ENCODE peak calls at places on chromosomes 12 and 14, in nine cellular contexts. E is NCI-H460, N is psoas muscle, Y is fibroblast of the aortic adventitia, L is iris pigment epithelial cell, O is hypothalamus, I is HTR-8/SVneo, K is progenitor cell of endocrine pancreas, U is cardiac fibroblast. C is an unnamed sample.

GRCh38 chr14:88961214-88961613 is 136.8 kb downstream of the TTC8 start:
- DNase-seq in I (no peak), U (no peak), O (no peak), K (no peak), N (no peak), Y (no peak), E (no peak), L (no peak), C (no peak)

GRCh38 chr14:59427653-59428578 is 37.3 kb downstream of the GPR135 start:
- DNase-seq in K (no peak), L (peak), U (peak), Y (peak), I (no peak), N (peak), O (no peak), E (no peak), C (no peak)

GRCh38 chr14:51482112-51482511 is 169.6 kb upstream of the FRMD6 start:
- DNase-seq in U (no peak), I (no peak), K (no peak), E (no peak), N (no peak), L (no peak), O (no peak), Y (no peak), C (no peak)

GRCh38 chr14:52051861-52052260 is 17.0 kb downstream of the NID2 start:
- DNase-seq in N (no peak), I (no peak), L (peak), Y (peak), K (no peak), O (no peak), U (peak), E (no peak), C (no peak)

GRCh38 chr14:50001999-50002925 is 109.4 kb downstream of the ARF6 start:
- DNase-seq in U (no peak), E (no peak), N (peak), Y (no peak), I (no peak), L (no peak), O (no peak), K (no peak), C (no peak)

GRCh38 chr12:115416869-115417268 is 732.9 kb upstream of the TBX3 start:
- DNase-seq in K (no peak), L (no peak), Y (no peak), I (no peak), E (no peak), N (no peak), O (no peak), U (no peak), C (no peak)

GRCh38 chr12:28704477-28705169 is 444.5 kb upstream of the FAR2 start:
- DNase-seq in N (no peak), L (no peak), E (no peak), I (no peak), O (no peak), K (no peak), U (peak), Y (peak), C (no peak)

GRCh38 chr14:39726563-39726962 is 294.3 kb upstream of the FBXO33 start:
- DNase-seq in I (no peak), L (no peak), K (no peak), E (no peak), N (no peak), O (no peak), Y (no peak), U (no peak), C (no peak)

GRCh38 chr12:123104809-123105208 is 46.1 kb downstream of the PITPNM2 start:
- DNase-seq in O (no peak), I (no peak), L (no peak), N (no peak), U (no peak), Y (no peak), E (no peak), K (no peak), C (no peak)

GRCh38 chr14:77660754-77661153 is 44.3 kb upstream of the SPTLC2 start:
- DNase-seq in O (no peak), E (no peak), K (no peak), I (no peak), Y (no peak), L (no peak), N (no peak), U (no peak), C (peak)

GRCh38 chr14:61478971-61479473 is 157.6 kb downstream of the PRKCH start:
- DNase-seq in E (no peak), Y (no peak), N (no peak), I (no peak), K (no peak), U (no peak), L (no peak), O (no peak), C (no peak)

GRCh38 chr14:96589577-96589976 is 87.4 kb downstream of the PAPOLA start:
- DNase-seq in Y (no peak), I (no peak), E (no peak), N (no peak), K (no peak), U (no peak), L (no peak), O (no peak), C (no peak)

GRCh38 chr12:129531004-129531403 is 372.8 kb downstream of the TMEM132D start:
- DNase-seq in K (no peak), L (peak), U (no peak), E (no peak), Y (no peak), I (no peak), O (no peak), N (no peak), C (no peak)

GRCh38 chr14:93017898-93018297 is 94.9 kb downstream of the CHGA start:
- DNase-seq in O (no peak), U (no peak), E (no peak), L (no peak), N (no peak), I (no peak), Y (no peak), K (no peak), C (no peak)

GRCh38 chr12:118625050-118625675 is 248.8 kb downstream of the SUDS3 start:
- DNase-seq in Y (no peak), K (no peak), U (no peak), I (no peak), E (no peak), O (no peak), N (no peak), L (no peak), C (no peak)